ENCODE peak calls at places on chromosomes 5 and 9, in ten cellular contexts. One of them, this sample, is unnamed.
A peak's percentile ranks its signal among the peaks of the same experiment; 100 is the strongest.

GRCh38 chr9:109997682-109998081 is 210.3 kb downstream of the C9orf152 start:
- DNase-seq in left ventricle myocardium superior: no peak
- DNase-seq in HepG2: no peak
- DNase-seq in NCI-H1105 treated with DMSO at 0.1 percent for 48 hours: no peak
- DNase-seq in T-cell: no peak
- DNase-seq in skeletal muscle cell: no peak
- DNase-seq in NCI-H748 treated with DMSO at 0.1 percent for 48 hours: no peak
- DNase-seq in CD4-positive, CD25-positive, alpha-beta regulatory T cell: no peak
- DNase-seq in uterus: no peak
- DNase-seq in AG09309: no peak
- DNase-seq in this sample: no peak

GRCh38 chr5:19790811-19791466 is 197.1 kb downstream of the CDH18 start:
- DNase-seq in left ventricle myocardium superior: no peak
- DNase-seq in HepG2: no peak
- DNase-seq in NCI-H1105 treated with DMSO at 0.1 percent for 48 hours: no peak
- DNase-seq in T-cell: no peak
- DNase-seq in skeletal muscle cell: no peak
- DNase-seq in NCI-H748 treated with DMSO at 0.1 percent for 48 hours: no peak
- DNase-seq in CD4-positive, CD25-positive, alpha-beta regulatory T cell: no peak
- DNase-seq in uterus: no peak
- DNase-seq in AG09309: no peak
- DNase-seq in this sample: no peak

GRCh38 chr5:148558892-148559291 is 95.4 kb downstream of the HTR4 start:
- DNase-seq in left ventricle myocardium superior: no peak
- DNase-seq in HepG2: no peak
- DNase-seq in NCI-H1105 treated with DMSO at 0.1 percent for 48 hours: no peak
- DNase-seq in T-cell: no peak
- DNase-seq in skeletal muscle cell: no peak
- DNase-seq in NCI-H748 treated with DMSO at 0.1 percent for 48 hours: no peak
- DNase-seq in CD4-positive, CD25-positive, alpha-beta regulatory T cell: no peak
- DNase-seq in uterus: no peak
- DNase-seq in AG09309: no peak
- DNase-seq in this sample: no peak

GRCh38 chr9:73157811-73158210 is 6.1 kb downstream of the ANXA1 start:
- DNase-seq in left ventricle myocardium superior: no peak
- DNase-seq in HepG2: no peak
- DNase-seq in NCI-H1105 treated with DMSO at 0.1 percent for 48 hours: no peak
- DNase-seq in T-cell: no peak
- DNase-seq in skeletal muscle cell: no peak
- DNase-seq in NCI-H748 treated with DMSO at 0.1 percent for 48 hours: no peak
- DNase-seq in CD4-positive, CD25-positive, alpha-beta regulatory T cell: no peak
- DNase-seq in uterus: no peak
- DNase-seq in AG09309: no peak
- DNase-seq in this sample: no peak

GRCh38 chr5:36199620-36200019 is 42.1 kb downstream of the NADK2 start:
- DNase-seq in left ventricle myocardium superior: no peak
- DNase-seq in HepG2: no peak
- DNase-seq in NCI-H1105 treated with DMSO at 0.1 percent for 48 hours: no peak
- DNase-seq in T-cell: no peak
- DNase-seq in skeletal muscle cell: no peak
- DNase-seq in NCI-H748 treated with DMSO at 0.1 percent for 48 hours: no peak
- DNase-seq in CD4-positive, CD25-positive, alpha-beta regulatory T cell: no peak
- DNase-seq in uterus: no peak
- DNase-seq in AG09309: peak; percentile 23
- DNase-seq in this sample: no peak

GRCh38 chr5:91007780-91008402 is 375.2 kb downstream of the ARRDC3 start:
- DNase-seq in left ventricle myocardium superior: no peak
- DNase-seq in HepG2: peak; percentile 44
- DNase-seq in NCI-H1105 treated with DMSO at 0.1 percent for 48 hours: no peak
- DNase-seq in T-cell: no peak
- DNase-seq in skeletal muscle cell: no peak
- DNase-seq in NCI-H748 treated with DMSO at 0.1 percent for 48 hours: no peak
- DNase-seq in CD4-positive, CD25-positive, alpha-beta regulatory T cell: no peak
- DNase-seq in uterus: no peak
- DNase-seq in AG09309: no peak
- DNase-seq in this sample: no peak

GRCh38 chr9:38094165-38094564 is 25.1 kb upstream of the SHB start:
- DNase-seq in left ventricle myocardium superior: no peak
- DNase-seq in HepG2: no peak
- DNase-seq in NCI-H1105 treated with DMSO at 0.1 percent for 48 hours: no peak
- DNase-seq in T-cell: no peak
- DNase-seq in skeletal muscle cell: no peak
- DNase-seq in NCI-H748 treated with DMSO at 0.1 percent for 48 hours: no peak
- DNase-seq in CD4-positive, CD25-positive, alpha-beta regulatory T cell: no peak
- DNase-seq in uterus: no peak
- DNase-seq in AG09309: no peak
- DNase-seq in this sample: no peak

GRCh38 chr9:35749515-35750255 is 598 bp downstream of the RGP1 start:
- DNase-seq in left ventricle myocardium superior: peak; percentile 55
- DNase-seq in HepG2: no peak
- DNase-seq in NCI-H1105 treated with DMSO at 0.1 percent for 48 hours: peak; percentile 12
- DNase-seq in T-cell: peak; percentile 33
- DNase-seq in skeletal muscle cell: no peak
- DNase-seq in NCI-H748 treated with DMSO at 0.1 percent for 48 hours: no peak
- DNase-seq in CD4-positive, CD25-positive, alpha-beta regulatory T cell: peak; percentile 71
- DNase-seq in uterus: no peak
- DNase-seq in AG09309: no peak
- DNase-seq in this sample: peak; percentile 56

GRCh38 chr9:128683340-128684064 is 5.5 kb upstream of the SET start:
- DNase-seq in left ventricle myocardium superior: peak; percentile 62
- DNase-seq in HepG2: no peak
- DNase-seq in NCI-H1105 treated with DMSO at 0.1 percent for 48 hours: no peak
- DNase-seq in T-cell: no peak
- DNase-seq in skeletal muscle cell: no peak
- DNase-seq in NCI-H748 treated with DMSO at 0.1 percent for 48 hours: no peak
- DNase-seq in CD4-positive, CD25-positive, alpha-beta regulatory T cell: peak; percentile 55
- DNase-seq in uterus: peak; percentile 36
- DNase-seq in AG09309: no peak
- DNase-seq in this sample: peak; percentile 68

GRCh38 chr5:1156033-1156753 is 44.3 kb upstream of the SLC12A7 start:
- DNase-seq in left ventricle myocardium superior: no peak
- DNase-seq in HepG2: no peak
- DNase-seq in NCI-H1105 treated with DMSO at 0.1 percent for 48 hours: no peak
- DNase-seq in T-cell: no peak
- DNase-seq in skeletal muscle cell: no peak
- DNase-seq in NCI-H748 treated with DMSO at 0.1 percent for 48 hours: no peak
- DNase-seq in CD4-positive, CD25-positive, alpha-beta regulatory T cell: no peak
- DNase-seq in uterus: no peak
- DNase-seq in AG09309: no peak
- DNase-seq in this sample: no peak

GRCh38 chr5:74357827-74358226 is 282.7 kb downstream of the ENC1 start:
- DNase-seq in left ventricle myocardium superior: no peak
- DNase-seq in HepG2: no peak
- DNase-seq in NCI-H1105 treated with DMSO at 0.1 percent for 48 hours: no peak
- DNase-seq in T-cell: no peak
- DNase-seq in skeletal muscle cell: peak; percentile 22
- DNase-seq in NCI-H748 treated with DMSO at 0.1 percent for 48 hours: peak; percentile 40
- DNase-seq in CD4-positive, CD25-positive, alpha-beta regulatory T cell: no peak
- DNase-seq in uterus: no peak
- DNase-seq in AG09309: no peak
- DNase-seq in this sample: no peak

GRCh38 chr9:69273162-69273561 is 51.9 kb upstream of the ENTREP1 start:
- DNase-seq in left ventricle myocardium superior: no peak
- DNase-seq in HepG2: no peak
- DNase-seq in NCI-H1105 treated with DMSO at 0.1 percent for 48 hours: no peak
- DNase-seq in T-cell: no peak
- DNase-seq in skeletal muscle cell: no peak
- DNase-seq in NCI-H748 treated with DMSO at 0.1 percent for 48 hours: no peak
- DNase-seq in CD4-positive, CD25-positive, alpha-beta regulatory T cell: no peak
- DNase-seq in uterus: no peak
- DNase-seq in AG09309: no peak
- DNase-seq in this sample: no peak

GRCh38 chr5:74241751-74242140 is 398.8 kb downstream of the ENC1 start:
- DNase-seq in left ventricle myocardium superior: no peak
- DNase-seq in HepG2: no peak
- DNase-seq in NCI-H1105 treated with DMSO at 0.1 percent for 48 hours: no peak
- DNase-seq in T-cell: no peak
- DNase-seq in skeletal muscle cell: no peak
- DNase-seq in NCI-H748 treated with DMSO at 0.1 percent for 48 hours: no peak
- DNase-seq in CD4-positive, CD25-positive, alpha-beta regulatory T cell: peak; percentile 1
- DNase-seq in uterus: no peak
- DNase-seq in AG09309: no peak
- DNase-seq in this sample: no peak

GRCh38 chr9:116323012-116323411 is 169.4 kb downstream of the PAPPA start:
- DNase-seq in left ventricle myocardium superior: no peak
- DNase-seq in HepG2: no peak
- DNase-seq in NCI-H1105 treated with DMSO at 0.1 percent for 48 hours: peak; percentile 39
- DNase-seq in T-cell: no peak
- DNase-seq in skeletal muscle cell: no peak
- DNase-seq in NCI-H748 treated with DMSO at 0.1 percent for 48 hours: peak; percentile 28
- DNase-seq in CD4-positive, CD25-positive, alpha-beta regulatory T cell: no peak
- DNase-seq in uterus: no peak
- DNase-seq in AG09309: no peak
- DNase-seq in this sample: no peak

GRCh38 chr9:96304230-96304629 is 2.3 kb upstream of the HSD17B3 start:
- DNase-seq in left ventricle myocardium superior: no peak
- DNase-seq in HepG2: no peak
- DNase-seq in NCI-H1105 treated with DMSO at 0.1 percent for 48 hours: no peak
- DNase-seq in T-cell: no peak
- DNase-seq in skeletal muscle cell: no peak
- DNase-seq in NCI-H748 treated with DMSO at 0.1 percent for 48 hours: no peak
- DNase-seq in CD4-positive, CD25-positive, alpha-beta regulatory T cell: no peak
- DNase-seq in uterus: no peak
- DNase-seq in AG09309: no peak
- DNase-seq in this sample: no peak

GRCh38 chr9:107999011-107999410 is 509.4 kb upstream of the KLF4 start:
- DNase-seq in left ventricle myocardium superior: no peak
- DNase-seq in HepG2: no peak
- DNase-seq in NCI-H1105 treated with DMSO at 0.1 percent for 48 hours: peak; percentile 1
- DNase-seq in T-cell: no peak
- DNase-seq in skeletal muscle cell: no peak
- DNase-seq in NCI-H748 treated with DMSO at 0.1 percent for 48 hours: no peak
- DNase-seq in CD4-positive, CD25-positive, alpha-beta regulatory T cell: no peak
- DNase-seq in uterus: no peak
- DNase-seq in AG09309: no peak
- DNase-seq in this sample: no peak

GRCh38 chr9:70080481-70081119 is 37.0 kb downstream of the MAMDC2 start:
- DNase-seq in left ventricle myocardium superior: peak; percentile 47
- DNase-seq in HepG2: peak; percentile 3
- DNase-seq in NCI-H1105 treated with DMSO at 0.1 percent for 48 hours: peak; percentile 75
- DNase-seq in T-cell: no peak
- DNase-seq in skeletal muscle cell: no peak
- DNase-seq in NCI-H748 treated with DMSO at 0.1 percent for 48 hours: peak; percentile 94
- DNase-seq in CD4-positive, CD25-positive, alpha-beta regulatory T cell: no peak
- DNase-seq in uterus: peak; percentile 65
- DNase-seq in AG09309: peak; percentile 24
- DNase-seq in this sample: no peak

This sample was measured in lung.